ENCODE peak calls at places on chromosomes 1 and 21, in four cellular contexts. G is sigmoid colon, U is activated B cell treated with CpG ODN at 0.5 μM for 24 hours, A is A549. H is an unnamed sample.

GRCh38 chr1:112298558-112298957 is 97.5 kb upstream of the CTTNBP2NL start:
- DNase-seq in U (no peak), G (no peak), A (peak; percentile 20), H (peak; percentile 23)

GRCh38 chr1:24233684-24234600 is 46.9 kb upstream of the IFNLR1 start:
- DNase-seq in G (no peak), A (no peak), U (no peak), H (no peak)

GRCh38 chr1:229059671-229060079 is 211.2 kb upstream of the RAB4A start:
- DNase-seq in U (no peak), A (no peak), G (no peak), H (no peak)

GRCh38 chr1:41312991-41313645 is 48.1 kb upstream of the FOXO6 start:
- DNase-seq in A (no peak), G (no peak), U (no peak), H (no peak)

GRCh38 chr1:12521096-12521495 is 96.9 kb downstream of the DHRS3 start:
- DNase-seq in A (no peak), U (no peak), G (peak; percentile 11), H (no peak)

GRCh38 chr1:197521118-197521739 is 253.2 kb downstream of the CRB1 start:
- DNase-seq in U (no peak), A (peak; percentile 26), G (no peak), H (peak; percentile 28)

GRCh38 chr1:76611782-76612445 is 255.4 kb upstream of the ST6GALNAC5 start:
- DNase-seq in G (no peak), A (no peak), U (no peak), H (no peak)

GRCh38 chr1:62407398-62408009 is 29.3 kb upstream of the USP1 start:
- DNase-seq in U (no peak), A (peak; percentile 18), G (no peak), H (peak; percentile 60)

GRCh38 chr1:19759740-19760089 is 40.0 kb downstream of the TMCO4 start:
- DNase-seq in U (no peak), A (no peak), G (no peak), H (no peak)

GRCh38 chr1:41152622-41153044 is 89.5 kb downstream of the SCMH1 start:
- DNase-seq in G (peak; percentile 65), U (no peak), A (peak; percentile 38), H (no peak)

GRCh38 chr1:29687166-29687565 is 450.8 kb downstream of the PTPRU start:
- DNase-seq in U (no peak), G (peak; percentile 10), A (no peak), H (no peak)

GRCh38 chr1:196147530-196147929 is 460.7 kb downstream of the KCNT2 start:
- DNase-seq in U (no peak), G (no peak), A (no peak), H (no peak)

GRCh38 chr1:196142111-196142510 is 466.1 kb downstream of the KCNT2 start:
- DNase-seq in A (no peak), U (no peak), G (no peak), H (no peak)

GRCh38 chr1:196148367-196148970 is 459.8 kb downstream of the KCNT2 start:
- DNase-seq in U (no peak), G (no peak), A (peak; percentile 10), H (peak; percentile 13)

GRCh38 chr1:196144588-196144987 is 463.7 kb downstream of the KCNT2 start:
- DNase-seq in G (no peak), A (no peak), U (no peak), H (no peak)

GRCh38 chr1:196143602-196144342 is 464.5 kb downstream of the KCNT2 start:
- DNase-seq in U (no peak), G (no peak), A (no peak), H (no peak)
- TF ChIP-seq CTCF in U (no peak), G (no peak), A (no peak), H (no peak)

GRCh38 chr1:222561656-222562055 is 13.8 kb upstream of the HHIPL2 start:
- DNase-seq in A (no peak), G (no peak), U (no peak), H (no peak)
- TF ChIP-seq CTCF in A (no peak), G (no peak), U (no peak), H (no peak)

DNA sequence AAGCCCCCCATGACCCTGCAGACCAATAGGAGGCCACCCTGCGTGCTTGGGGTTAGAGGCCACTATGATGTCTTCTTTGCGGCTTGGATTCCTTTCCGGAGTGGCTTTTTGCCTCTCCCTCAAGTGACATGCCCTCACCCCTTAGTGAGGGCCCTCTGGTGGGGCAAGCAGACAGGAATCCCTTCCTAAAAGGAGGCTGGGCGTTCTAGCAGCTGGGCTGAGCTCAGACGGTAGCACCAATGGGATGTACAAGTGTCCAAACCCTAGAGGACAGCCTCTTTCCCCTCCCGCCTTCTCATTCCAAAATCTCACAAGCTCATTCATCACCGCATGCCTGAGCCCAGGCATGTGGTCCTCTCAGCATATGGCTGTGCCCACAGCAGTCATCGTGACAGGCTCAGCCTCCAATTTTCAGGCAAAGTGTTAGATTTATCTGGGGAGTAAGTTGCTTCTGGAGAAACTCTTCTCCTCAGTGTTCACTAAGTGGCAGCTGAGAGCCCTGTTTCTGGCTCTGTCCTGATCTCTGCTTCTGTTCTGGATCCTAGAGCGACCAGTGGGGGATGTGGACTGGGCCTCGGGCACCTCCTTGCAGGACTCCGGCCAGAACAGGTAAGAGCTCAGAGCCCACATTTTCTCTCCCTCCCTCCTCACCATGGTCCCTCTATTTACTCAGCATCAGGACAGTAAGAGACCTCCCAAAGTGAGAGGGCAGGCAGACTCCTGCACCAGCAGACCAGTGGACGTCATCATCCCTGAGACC is 4.8 kb downstream of the KIAA1614 start:
- DNase-seq in G (no peak), A (peak; percentile 25), U (no peak), H (no peak)
- TF ChIP-seq CTCF in G (no peak), A (no peak), U (no peak), H (no peak)

GRCh38 chr1:65993047-65993363 is 200.3 kb downstream of the PDE4B start:
- DNase-seq in A (no peak), G (no peak), U (no peak), H (no peak)

GRCh38 chr1:65990161-65990560 is 197.5 kb downstream of the PDE4B start:
- DNase-seq in U (no peak), A (no peak), G (no peak), H (no peak)

GRCh38 chr1:65991694-65992093 is 199.0 kb downstream of the PDE4B start:
- DNase-seq in U (no peak), G (no peak), A (no peak), H (no peak)

GRCh38 chr1:65994223-65994622 is 201.5 kb downstream of the PDE4B start:
- DNase-seq in A (no peak), G (no peak), U (no peak), H (no peak)

DNA sequence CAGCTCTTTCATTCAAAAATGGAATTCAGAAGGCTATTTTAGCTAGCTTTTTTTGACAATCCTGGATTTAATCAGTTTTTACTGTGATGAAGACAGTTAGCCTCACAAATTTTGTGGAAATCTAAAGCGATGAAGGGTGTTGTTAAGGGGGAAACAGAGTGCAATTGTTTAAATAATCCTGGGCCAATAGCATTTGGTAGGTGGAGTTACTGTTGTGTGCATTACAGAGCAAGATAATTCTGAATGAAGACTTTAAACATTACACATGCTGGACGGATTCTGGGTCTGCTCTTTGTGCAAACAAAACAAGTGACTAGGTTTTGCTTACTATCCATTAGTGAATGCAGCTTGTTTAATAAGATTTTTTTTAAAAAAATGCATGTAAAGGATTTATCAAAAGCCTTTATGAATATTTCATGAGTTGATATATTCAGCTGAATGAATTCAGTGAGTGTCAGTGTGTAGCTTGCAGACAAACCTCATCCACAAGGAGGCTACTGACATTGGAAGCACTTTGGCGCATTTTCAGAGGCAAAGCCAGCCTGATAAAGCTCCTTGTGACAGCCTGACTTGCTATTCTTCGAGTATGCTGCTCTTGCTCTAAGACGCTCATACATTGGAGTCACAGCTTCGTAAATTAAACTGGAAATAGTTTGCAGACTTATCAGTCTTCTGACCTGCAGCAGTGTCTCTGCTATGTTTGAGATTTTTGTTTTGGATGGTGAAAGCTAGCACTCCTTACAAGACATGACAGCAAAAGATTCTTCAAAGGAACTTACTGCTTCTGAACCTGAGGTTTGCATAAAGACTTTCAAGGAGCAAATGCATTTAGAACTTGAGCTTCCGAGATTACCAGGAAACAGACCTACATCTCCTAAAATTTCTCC is 199.7 kb downstream of the PDE4B start:
- DNase-seq in G (no peak), U (no peak), A (peak; percentile 3), H (no peak)
- TF ChIP-seq CTCF in G (no peak), U (no peak), A (peak; percentile 8), H (no peak)

DNA sequence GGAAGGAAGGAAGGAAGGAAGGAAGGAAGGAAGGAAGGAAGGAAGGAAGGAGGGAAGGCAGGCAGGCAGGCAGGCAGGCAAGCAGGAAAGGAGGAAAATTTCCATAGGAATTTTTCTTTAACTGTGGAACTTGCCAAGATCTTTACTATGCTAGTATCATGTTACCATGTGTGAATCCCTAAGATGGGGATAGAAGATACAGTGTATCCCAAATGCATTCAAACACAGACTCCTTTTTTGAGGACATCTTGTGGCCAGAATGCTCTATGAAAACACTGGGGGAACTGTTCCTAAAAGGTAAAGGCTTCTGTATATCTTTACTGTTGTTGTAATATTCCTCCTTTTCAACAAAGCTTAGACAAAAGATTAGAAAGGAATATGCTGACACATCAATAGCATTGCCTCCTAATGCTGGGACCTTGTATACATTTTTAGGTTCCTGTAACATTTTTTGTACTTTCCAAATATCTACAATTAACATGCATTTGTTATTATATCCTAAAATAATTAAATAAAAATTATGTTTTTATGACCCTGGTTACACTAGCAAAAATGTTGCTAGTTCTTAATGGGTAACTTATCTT is 20.6 kb downstream of the CCDC190 start:
- DNase-seq in U (no peak), A (no peak), G (no peak), H (no peak)
- TF ChIP-seq CTCF in U (no peak), A (no peak), G (no peak), H (no peak)

GRCh38 chr21:41069305-41069642 is 98.7 kb upstream of the BACE2 start:
- DNase-seq in G (no peak), A (no peak), U (no peak), H (no peak)
- TF ChIP-seq CTCF in G (peak; percentile 0), A (no peak), U (no peak), H (no peak)

GRCh38 chr21:18369115-18369514 is 34.5 kb downstream of the TMPRSS15 start:
- DNase-seq in G (no peak), U (no peak), A (no peak), H (no peak)
- TF ChIP-seq CTCF in G (no peak), U (no peak), A (no peak), H (no peak)

H was measured in GM13977.